ENCODE peak calls at places on chromosome 14, in eight cellular contexts. B is heart right ventricle; E is heart left ventricle; L is endodermal cell; Y is IMR-90; S is astrocyte; A is aorta; N is CD8-positive, alpha-beta T cell. O is an unnamed sample.

GRCh38 chr14:57199911-57200310 is 68.8 kb downstream of the EXOC5 start:
- DNase-seq in B (no peak), E (no peak), L (no peak), Y (peak), S (peak), A (no peak), N (no peak), O (no peak)

GRCh38 chr14:101004176-101004575 is 100.7 kb upstream of the RTL1 start:
- DNase-seq in B (no peak), E (no peak), L (no peak), Y (no peak), S (no peak), A (no peak), N (no peak), O (no peak)

GRCh38 chr14:88933203-88933602 is 108.8 kb downstream of the TTC8 start:
- DNase-seq in B (no peak), E (no peak), L (no peak), Y (no peak), S (peak), A (no peak), N (no peak), O (no peak)

GRCh38 chr14:64956697-64957412 is 14.3 kb upstream of the GPX2 start:
- DNase-seq in B (no peak), E (no peak), L (no peak), Y (no peak), S (no peak), A (peak), N (no peak), O (no peak)

GRCh38 chr14:101579372-101580080 is 18.2 kb downstream of the DIO3 start:
- DNase-seq in B (no peak), E (no peak), L (no peak), Y (no peak), S (no peak), A (no peak), N (no peak), O (no peak)

GRCh38 chr14:30874120-30874998 is at the start of gene COCH:
- DNase-seq in B (peak), E (peak), L (peak), Y (no peak), S (no peak), A (peak), N (peak), O (no peak)

GRCh38 chr14:72999316-72999715 is 27.6 kb downstream of the ZFYVE1 start:
- DNase-seq in B (no peak), E (no peak), L (no peak), Y (no peak), S (no peak), A (no peak), N (no peak), O (no peak)

GRCh38 chr14:100871234-100872186 is 32.0 kb downstream of the RTL1 start:
- DNase-seq in B (no peak), E (peak), L (no peak), Y (peak), S (peak), A (peak), N (no peak), O (no peak)

GRCh38 chr14:39315859-39316444 is 82.2 kb downstream of the MIA2 start:
- DNase-seq in B (no peak), E (no peak), L (no peak), Y (no peak), S (no peak), A (no peak), N (no peak), O (no peak)

GRCh38 chr14:24108336-24108874 is 6.2 kb upstream of the DCAF11 start:
- DNase-seq in B (no peak), E (no peak), L (no peak), Y (no peak), S (no peak), A (no peak), N (no peak), O (no peak)

GRCh38 chr14:41824441-41824840 is 217.8 kb downstream of the LRFN5 start:
- DNase-seq in B (no peak), E (no peak), L (no peak), Y (no peak), S (no peak), A (no peak), N (no peak), O (no peak)

GRCh38 chr14:74583689-74584434 is 28.2 kb downstream of the LTBP2 start:
- DNase-seq in B (no peak), E (peak), L (peak), Y (peak), S (peak), A (peak), N (no peak), O (peak)

GRCh38 chr14:96410119-96410518 is 18.2 kb downstream of the AK7 start:
- DNase-seq in B (no peak), E (no peak), L (no peak), Y (no peak), S (no peak), A (no peak), N (no peak), O (no peak)

GRCh38 chr14:81269100-81269978 is 48.6 kb upstream of the GTF2A1 start:
- DNase-seq in B (peak), E (no peak), L (peak), Y (peak), S (peak), A (no peak), N (no peak), O (peak)

GRCh38 chr14:93160353-93160801 is 24.3 kb downstream of the MOAP1 start:
- DNase-seq in B (no peak), E (no peak), L (peak), Y (no peak), S (no peak), A (no peak), N (no peak), O (no peak)

GRCh38 chr14:80260649-80261048 is 49.3 kb upstream of the DIO2 start:
- DNase-seq in B (peak), E (no peak), L (no peak), Y (no peak), S (no peak), A (no peak), N (no peak), O (no peak)

GRCh38 chr14:106841701-106842100 is 1315.3 kb downstream of the TMEM121 start:
- DNase-seq in B (no peak), E (no peak), L (no peak), Y (no peak), S (no peak), A (no peak), N (no peak), O (no peak)

GRCh38 chr14:61549425-61549824 is 145.9 kb upstream of the HIF1A start:
- DNase-seq in B (no peak), E (no peak), L (no peak), Y (peak), S (no peak), A (no peak), N (no peak), O (no peak)

GRCh38 chr14:22475381-22475780 is 113.6 kb downstream of the DAD1 start:
- DNase-seq in B (no peak), E (no peak), L (no peak), Y (no peak), S (no peak), A (no peak), N (no peak), O (no peak)

GRCh38 chr14:104768437-104769323 is 15.7 kb downstream of the SIVA1 start:
- DNase-seq in B (peak), E (peak), L (peak), Y (peak), S (peak), A (peak), N (peak), O (peak)

GRCh38 chr14:102654298-102654697 is 61.8 kb downstream of the RCOR1 start:
- DNase-seq in B (no peak), E (no peak), L (no peak), Y (no peak), S (peak), A (no peak), N (no peak), O (no peak)

GRCh38 chr14:104935955-104936354 is 11.3 kb downstream of the PLD4 start:
- DNase-seq in B (no peak), E (no peak), L (peak), Y (no peak), S (no peak), A (no peak), N (no peak), O (no peak)

GRCh38 chr14:60178164-60178563 is 13.0 kb upstream of the DHRS7 start:
- DNase-seq in B (no peak), E (no peak), L (no peak), Y (no peak), S (no peak), A (no peak), N (no peak), O (no peak)

GRCh38 chr14:94389731-94390371 is 1.4 kb upstream of the SERPINA1 start:
- DNase-seq in B (no peak), E (no peak), L (no peak), Y (no peak), S (no peak), A (no peak), N (no peak), O (no peak)

GRCh38 chr14:81401420-81402122 is 1.4 kb upstream of the STON2 start:
- DNase-seq in B (no peak), E (no peak), L (no peak), Y (peak), S (peak), A (no peak), N (no peak), O (peak)

GRCh38 chr14:100285913-100286400 is 20.3 kb downstream of the SLC25A29 start:
- DNase-seq in B (no peak), E (no peak), L (no peak), Y (no peak), S (no peak), A (no peak), N (no peak), O (no peak)

GRCh38 chr14:23053426-23053825 is 3.9 kb downstream of the CDH24 start:
- DNase-seq in B (no peak), E (no peak), L (peak), Y (no peak), S (no peak), A (no peak), N (no peak), O (no peak)

GRCh38 chr14:99426796-99427346 is 53.8 kb downstream of the SETD3 start:
- DNase-seq in B (no peak), E (no peak), L (no peak), Y (no peak), S (no peak), A (no peak), N (no peak), O (no peak)

GRCh38 chr14:93462479-93462878 is 31.7 kb downstream of the UNC79 start:
- DNase-seq in B (no peak), E (no peak), L (no peak), Y (no peak), S (no peak), A (no peak), N (no peak), O (no peak)

GRCh38 chr14:69687963-69688649 is 76.7 kb downstream of the SUSD6 start:
- DNase-seq in B (no peak), E (no peak), L (no peak), Y (no peak), S (no peak), A (no peak), N (no peak), O (no peak)

GRCh38 chr14:69684461-69685183 is 73.2 kb downstream of the SUSD6 start:
- DNase-seq in B (no peak), E (no peak), L (no peak), Y (no peak), S (no peak), A (no peak), N (no peak), O (no peak)

GRCh38 chr14:69683971-69684370 is 72.6 kb downstream of the SUSD6 start:
- DNase-seq in B (no peak), E (no peak), L (no peak), Y (no peak), S (no peak), A (no peak), N (no peak), O (no peak)

GRCh38 chr14:69685217-69685616 is 73.8 kb downstream of the SUSD6 start:
- DNase-seq in B (no peak), E (no peak), L (no peak), Y (peak), S (peak), A (no peak), N (no peak), O (no peak)

GRCh38 chr14:69685716-69686115 is 74.3 kb downstream of the SUSD6 start:
- DNase-seq in B (peak), E (peak), L (no peak), Y (peak), S (peak), A (peak), N (no peak), O (no peak)
- H3K27ac ChIP-seq in B (no peak), E (no peak), L (peak), Y (no peak), S (no peak), A (no peak), N (no peak), O (no peak)

DNA sequence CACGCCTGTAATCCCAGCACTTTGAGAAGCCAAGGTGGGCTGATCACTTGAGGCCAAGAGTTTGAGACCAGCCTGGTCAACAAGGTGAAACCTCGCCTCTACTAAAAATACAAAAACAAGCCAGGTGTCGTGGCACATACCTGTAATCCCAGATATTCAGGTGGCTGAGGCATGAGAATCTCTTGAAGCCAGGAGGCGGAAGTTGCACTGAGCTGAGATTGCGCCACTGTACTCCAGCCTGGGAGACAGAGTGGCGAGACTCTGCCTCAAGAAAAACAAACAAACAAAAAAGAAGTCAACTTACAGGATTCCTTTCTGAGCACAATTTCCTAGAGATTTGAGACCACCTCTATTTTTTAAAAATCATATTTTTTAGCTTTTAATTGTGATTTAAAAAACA is 45.3 kb downstream of the DGLUCY start:
- DNase-seq in B (no peak), E (no peak), L (no peak), Y (no peak), S (no peak), A (no peak), N (no peak), O (no peak)
- H3K27ac ChIP-seq in B (peak), E (no peak), L (no peak), Y (no peak), S (no peak), A (no peak), N (no peak), O (no peak)

DNA sequence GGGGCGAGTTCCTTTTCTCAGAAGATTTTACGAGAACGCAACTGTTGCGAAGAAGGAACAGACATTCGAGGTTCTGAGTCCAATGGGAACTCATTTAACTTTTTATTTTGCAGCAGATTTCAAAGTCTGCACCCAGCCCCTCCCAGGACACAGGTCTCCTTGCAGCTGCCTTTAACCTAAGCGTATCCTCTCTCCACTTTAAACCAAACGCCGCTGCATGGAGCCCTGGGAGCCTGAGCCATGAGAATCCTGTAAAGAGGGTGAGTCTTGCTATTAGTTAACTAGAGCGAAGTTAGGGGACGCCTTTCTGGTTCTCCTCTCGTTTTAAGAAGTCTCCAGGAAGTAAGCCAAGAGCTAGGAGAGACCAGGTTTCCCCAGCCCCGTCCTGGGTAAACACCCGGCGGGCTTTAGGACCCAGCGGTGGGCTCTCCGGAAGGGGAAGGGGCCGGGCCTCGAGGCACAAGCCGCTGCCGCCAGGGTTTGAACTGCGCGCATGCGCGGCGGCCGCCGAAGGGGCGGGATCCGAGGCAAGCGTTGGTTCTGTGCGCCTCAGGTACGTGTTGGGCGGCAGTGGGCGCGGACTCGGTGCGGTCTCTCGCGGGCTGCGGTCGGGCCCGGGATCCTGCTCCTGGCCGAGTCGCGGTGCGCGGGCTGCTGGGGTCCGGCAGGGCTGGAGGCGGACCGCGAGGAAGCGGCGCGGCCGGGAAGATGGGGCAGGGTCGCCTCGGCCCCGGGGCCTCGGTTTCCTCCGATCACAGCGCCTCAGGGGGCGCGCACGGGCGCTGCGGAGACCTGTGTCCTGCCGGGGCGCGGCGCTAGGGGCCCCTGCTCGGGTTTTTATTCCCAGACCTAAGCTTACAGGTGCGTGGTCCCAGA is at the start of gene TDP1:
- DNase-seq in B (peak), E (peak), L (peak), Y (peak), S (peak), A (peak), N (peak), O (peak)
- H3K27ac ChIP-seq in B (peak), E (peak), L (peak), Y (peak), S (peak), A (peak), N (peak), O (peak)

GRCh38 chr14:67533754-67534085 is 630 bp downstream of the PLEKHH1 start:
- DNase-seq in B (no peak), E (no peak), L (no peak), Y (no peak), S (no peak), A (no peak), N (no peak), O (no peak)
- H3K27ac ChIP-seq in B (peak), E (no peak), L (no peak), Y (no peak), S (no peak), A (no peak), N (no peak), O (no peak)